ENCODE peak calls at places on chromosomes 11 and 22, in seven cellular contexts. One of them, this sample, is unnamed. For H3K36me3, the result is how much of the 10 kb centered on the place peaks cover.

GRCh38 chr11:95849087-95849825 is 59.0 kb downstream of the CEP57 start:
- DNase-seq in mammary epithelial cell: peak
- DNase-seq in adrenal gland: peak
- DNase-seq in cardiac muscle cell: peak
- DNase-seq in mesendoderm: peak
- DNase-seq in naive thymus-derived CD4-positive, alpha-beta T cell: no peak
- DNase-seq in OCI-LY7: peak
- DNase-seq in this sample: peak

GRCh38 chr11:31664129-31664528 is 147.0 kb downstream of the PAX6 start:
- DNase-seq in mammary epithelial cell: no peak
- DNase-seq in cardiac muscle cell: no peak
- DNase-seq in adrenal gland: no peak
- DNase-seq in naive thymus-derived CD4-positive, alpha-beta T cell: no peak
- DNase-seq in OCI-LY7: no peak
- DNase-seq in mesendoderm: no peak
- DNase-seq in this sample: no peak

GRCh38 chr22:36110306-36110791 is 50.2 kb downstream of the APOL3 start:
- DNase-seq in cardiac muscle cell: no peak
- DNase-seq in mammary epithelial cell: no peak
- DNase-seq in mesendoderm: peak
- DNase-seq in adrenal gland: no peak
- DNase-seq in OCI-LY7: no peak
- DNase-seq in naive thymus-derived CD4-positive, alpha-beta T cell: no peak
- DNase-seq in this sample: peak

GRCh38 chr11:125625225-125625593 is 246 bp downstream of the CHEK1 start:
- DNase-seq in mesendoderm: no peak
- DNase-seq in naive thymus-derived CD4-positive, alpha-beta T cell: no peak
- DNase-seq in OCI-LY7: no peak
- DNase-seq in cardiac muscle cell: no peak
- DNase-seq in adrenal gland: no peak
- DNase-seq in mammary epithelial cell: no peak
- DNase-seq in this sample: no peak

GRCh38 chr11:95884802-95885201 is 39.1 kb downstream of the MTMR2 start:
- DNase-seq in mammary epithelial cell: no peak
- DNase-seq in naive thymus-derived CD4-positive, alpha-beta T cell: no peak
- DNase-seq in adrenal gland: no peak
- DNase-seq in OCI-LY7: no peak
- DNase-seq in mesendoderm: no peak
- DNase-seq in cardiac muscle cell: no peak
- DNase-seq in this sample: no peak

GRCh38 chr11:34147581-34147980 is 42.2 kb downstream of the NAT10 start:
- DNase-seq in cardiac muscle cell: no peak
- DNase-seq in OCI-LY7: no peak
- DNase-seq in mesendoderm: no peak
- DNase-seq in naive thymus-derived CD4-positive, alpha-beta T cell: no peak
- DNase-seq in adrenal gland: no peak
- DNase-seq in mammary epithelial cell: no peak
- DNase-seq in this sample: no peak

GRCh38 chr11:30635401-30635989 is 49.3 kb upstream of the MPPED2 start:
- DNase-seq in naive thymus-derived CD4-positive, alpha-beta T cell: no peak
- DNase-seq in adrenal gland: no peak
- DNase-seq in OCI-LY7: no peak
- DNase-seq in mammary epithelial cell: no peak
- DNase-seq in mesendoderm: peak
- DNase-seq in cardiac muscle cell: peak
- DNase-seq in this sample: peak

GRCh38 chr11:25981998-25982397 is 349.9 kb upstream of the ANO3 start:
- DNase-seq in cardiac muscle cell: peak
- DNase-seq in mammary epithelial cell: peak
- DNase-seq in adrenal gland: no peak
- DNase-seq in OCI-LY7: peak
- DNase-seq in naive thymus-derived CD4-positive, alpha-beta T cell: no peak
- DNase-seq in mesendoderm: peak
- DNase-seq in this sample: peak

GRCh38 chr22:36816635-36817428 is at the start of gene PVALB:
- DNase-seq in cardiac muscle cell: peak
- DNase-seq in mesendoderm: peak
- DNase-seq in adrenal gland: peak
- DNase-seq in OCI-LY7: no peak
- DNase-seq in naive thymus-derived CD4-positive, alpha-beta T cell: peak
- DNase-seq in mammary epithelial cell: peak
- DNase-seq in this sample: peak

GRCh38 chr11:102449651-102450570 is 2.7 kb downstream of the TMEM123 start:
- DNase-seq in adrenal gland: no peak
- DNase-seq in naive thymus-derived CD4-positive, alpha-beta T cell: no peak
- DNase-seq in mammary epithelial cell: no peak
- DNase-seq in OCI-LY7: no peak
- DNase-seq in cardiac muscle cell: no peak
- DNase-seq in mesendoderm: no peak
- DNase-seq in this sample: no peak

GRCh38 chr11:122422707-122423106 is 232.8 kb upstream of the UBASH3B start:
- DNase-seq in mesendoderm: no peak
- DNase-seq in naive thymus-derived CD4-positive, alpha-beta T cell: no peak
- DNase-seq in OCI-LY7: no peak
- DNase-seq in adrenal gland: no peak
- DNase-seq in cardiac muscle cell: no peak
- DNase-seq in mammary epithelial cell: peak
- DNase-seq in this sample: no peak

GRCh38 chr22:35299217-35299716 is 427 bp upstream of the TOM1 start:
- DNase-seq in naive thymus-derived CD4-positive, alpha-beta T cell: no peak
- DNase-seq in adrenal gland: peak
- DNase-seq in mammary epithelial cell: no peak
- DNase-seq in mesendoderm: no peak
- DNase-seq in OCI-LY7: peak
- DNase-seq in cardiac muscle cell: no peak
- DNase-seq in this sample: no peak

GRCh38 chr11:134139303-134139872 is 70.5 kb downstream of the JAM3 start:
- DNase-seq in OCI-LY7: no peak
- DNase-seq in cardiac muscle cell: peak
- DNase-seq in naive thymus-derived CD4-positive, alpha-beta T cell: no peak
- DNase-seq in mammary epithelial cell: no peak
- DNase-seq in mesendoderm: no peak
- DNase-seq in adrenal gland: no peak
- DNase-seq in this sample: no peak

GRCh38 chr11:124069429-124070401 is 28.6 kb upstream of the OR10G7 start:
- DNase-seq in naive thymus-derived CD4-positive, alpha-beta T cell: peak
- DNase-seq in mesendoderm: peak
- DNase-seq in OCI-LY7: peak
- DNase-seq in mammary epithelial cell: peak
- DNase-seq in cardiac muscle cell: peak
- DNase-seq in adrenal gland: peak
- DNase-seq in this sample: peak

GRCh38 chr11:57477507-57478189 is 17.3 kb downstream of the RTN4RL2 start:
- DNase-seq in mesendoderm: no peak
- DNase-seq in OCI-LY7: no peak
- DNase-seq in adrenal gland: no peak
- DNase-seq in cardiac muscle cell: no peak
- DNase-seq in naive thymus-derived CD4-positive, alpha-beta T cell: no peak
- DNase-seq in mammary epithelial cell: no peak
- DNase-seq in this sample: no peak

GRCh38 chr22:30857791-30858190 is 110.8 kb downstream of the MORC2 start:
- DNase-seq in OCI-LY7: no peak
- DNase-seq in mesendoderm: no peak
- DNase-seq in cardiac muscle cell: no peak
- DNase-seq in adrenal gland: no peak
- DNase-seq in mammary epithelial cell: no peak
- DNase-seq in naive thymus-derived CD4-positive, alpha-beta T cell: no peak
- DNase-seq in this sample: no peak

GRCh38 chr11:60265373-60266214 is 14.9 kb upstream of the MS4A4A start:
- DNase-seq in OCI-LY7: peak
- DNase-seq in cardiac muscle cell: peak
- DNase-seq in adrenal gland: no peak
- DNase-seq in mammary epithelial cell: peak
- DNase-seq in mesendoderm: peak
- DNase-seq in naive thymus-derived CD4-positive, alpha-beta T cell: no peak
- DNase-seq in this sample: peak

GRCh38 chr11:126951465-126951864 is 49.1 kb downstream of the KIRREL3 start:
- DNase-seq in cardiac muscle cell: no peak
- DNase-seq in naive thymus-derived CD4-positive, alpha-beta T cell: no peak
- DNase-seq in mesendoderm: no peak
- DNase-seq in adrenal gland: no peak
- DNase-seq in OCI-LY7: no peak
- DNase-seq in mammary epithelial cell: no peak
- DNase-seq in this sample: no peak

GRCh38 chr22:28992565-28993326 is 68.9 kb downstream of the C22orf31 start:
- DNase-seq in mesendoderm: no peak
- DNase-seq in adrenal gland: no peak
- DNase-seq in naive thymus-derived CD4-positive, alpha-beta T cell: no peak
- DNase-seq in mammary epithelial cell: no peak
- DNase-seq in cardiac muscle cell: no peak
- DNase-seq in OCI-LY7: no peak
- DNase-seq in this sample: peak

GRCh38 chr22:41178425-41178975 is 26.6 kb upstream of the L3MBTL2 start:
- DNase-seq in OCI-LY7: no peak
- DNase-seq in mesendoderm: no peak
- DNase-seq in naive thymus-derived CD4-positive, alpha-beta T cell: no peak
- DNase-seq in adrenal gland: no peak
- DNase-seq in mammary epithelial cell: no peak
- DNase-seq in cardiac muscle cell: no peak
- DNase-seq in this sample: no peak

GRCh38 chr22:20437253-20438065 is at the start of gene SCARF2:
- DNase-seq in cardiac muscle cell: peak
- DNase-seq in mesendoderm: peak
- DNase-seq in adrenal gland: no peak
- DNase-seq in mammary epithelial cell: no peak
- DNase-seq in OCI-LY7: no peak
- DNase-seq in naive thymus-derived CD4-positive, alpha-beta T cell: no peak
- DNase-seq in this sample: peak

GRCh38 chr11:119647254-119647653 is 81.7 kb downstream of the NECTIN1 start:
- DNase-seq in OCI-LY7: no peak
- DNase-seq in mesendoderm: peak
- DNase-seq in adrenal gland: no peak
- DNase-seq in naive thymus-derived CD4-positive, alpha-beta T cell: no peak
- DNase-seq in cardiac muscle cell: no peak
- DNase-seq in mammary epithelial cell: no peak
- DNase-seq in this sample: no peak

GRCh38 chr11:119644502-119644901 is 84.5 kb downstream of the NECTIN1 start:
- DNase-seq in mammary epithelial cell: no peak
- DNase-seq in mesendoderm: no peak
- DNase-seq in cardiac muscle cell: no peak
- DNase-seq in naive thymus-derived CD4-positive, alpha-beta T cell: no peak
- DNase-seq in OCI-LY7: no peak
- DNase-seq in adrenal gland: no peak
- DNase-seq in this sample: no peak

GRCh38 chr11:119643878-119644225 is 85.1 kb downstream of the NECTIN1 start:
- DNase-seq in mammary epithelial cell: no peak
- DNase-seq in OCI-LY7: no peak
- DNase-seq in naive thymus-derived CD4-positive, alpha-beta T cell: no peak
- DNase-seq in mesendoderm: no peak
- DNase-seq in cardiac muscle cell: no peak
- DNase-seq in adrenal gland: no peak
- DNase-seq in this sample: no peak

GRCh38 chr11:119643212-119643877 is 85.7 kb downstream of the NECTIN1 start:
- DNase-seq in OCI-LY7: no peak
- DNase-seq in naive thymus-derived CD4-positive, alpha-beta T cell: no peak
- DNase-seq in adrenal gland: no peak
- DNase-seq in mammary epithelial cell: no peak
- DNase-seq in mesendoderm: no peak
- DNase-seq in cardiac muscle cell: no peak
- DNase-seq in this sample: peak

DNA sequence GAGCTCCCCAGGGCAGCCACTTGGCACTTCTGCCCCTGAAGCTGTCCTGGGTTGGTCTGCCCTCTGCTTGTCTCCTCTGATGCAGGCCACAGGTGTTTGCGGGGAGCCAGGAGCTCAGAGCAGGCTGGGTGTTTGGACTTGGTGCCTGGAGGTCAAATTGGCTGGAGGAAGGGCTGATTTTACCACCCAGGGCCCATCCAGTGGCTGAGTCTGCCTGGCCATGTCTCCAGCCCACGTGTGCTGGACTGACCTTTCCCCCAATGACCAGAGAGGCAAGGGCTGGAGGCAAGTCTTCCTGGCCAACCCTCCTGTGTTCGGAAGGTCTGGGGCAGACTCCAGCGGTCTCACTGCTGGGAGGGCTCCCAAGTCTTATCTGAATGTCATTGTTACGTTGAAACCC is 84.0 kb downstream of the NECTIN1 start:
- DNase-seq in adrenal gland: no peak
- DNase-seq in mesendoderm: no peak
- DNase-seq in naive thymus-derived CD4-positive, alpha-beta T cell: no peak
- DNase-seq in mammary epithelial cell: no peak
- DNase-seq in cardiac muscle cell: no peak
- DNase-seq in OCI-LY7: no peak
- DNase-seq in this sample: no peak
- H3K36me3 ChIP-seq in adrenal gland: under half
- H3K36me3 ChIP-seq in mesendoderm: under half
- H3K36me3 ChIP-seq in naive thymus-derived CD4-positive, alpha-beta T cell: under half
- H3K36me3 ChIP-seq in mammary epithelial cell: under half
- H3K36me3 ChIP-seq in cardiac muscle cell: under half
- H3K36me3 ChIP-seq in OCI-LY7: under half
- H3K36me3 ChIP-seq in this sample: under half

DNA sequence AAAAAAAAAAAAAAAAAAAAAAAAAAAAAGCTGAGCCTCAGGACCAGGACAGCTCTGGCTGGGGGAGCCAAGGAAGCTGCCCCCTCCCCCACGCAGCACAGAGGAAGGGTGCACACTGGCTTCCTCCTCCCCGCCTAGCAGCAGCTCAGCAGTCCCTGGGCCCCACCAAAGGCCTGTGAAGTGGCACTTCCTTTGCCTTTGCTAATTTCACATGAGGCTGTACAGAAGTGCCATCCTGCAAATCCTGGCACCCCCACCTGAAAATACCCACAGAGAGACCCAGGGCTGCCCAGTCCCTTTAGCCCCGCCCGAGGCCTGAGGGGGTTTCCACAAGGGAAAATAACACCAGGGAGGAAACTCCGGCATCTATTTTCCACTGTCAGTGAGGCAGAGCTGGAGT is 3.9 kb downstream of the RHOG start:
- DNase-seq in cardiac muscle cell: no peak
- DNase-seq in OCI-LY7: peak
- DNase-seq in naive thymus-derived CD4-positive, alpha-beta T cell: peak
- DNase-seq in mesendoderm: no peak
- DNase-seq in mammary epithelial cell: no peak
- DNase-seq in adrenal gland: peak
- DNase-seq in this sample: no peak
- H3K4me3 ChIP-seq in cardiac muscle cell: no peak
- H3K4me3 ChIP-seq in OCI-LY7: peak
- H3K4me3 ChIP-seq in naive thymus-derived CD4-positive, alpha-beta T cell: peak
- H3K4me3 ChIP-seq in mesendoderm: no peak
- H3K4me3 ChIP-seq in mammary epithelial cell: no peak
- H3K4me3 ChIP-seq in adrenal gland: no peak
- H3K4me3 ChIP-seq in this sample: no peak

GRCh38 chr22:22032906-22033802 is 50.6 kb upstream of the TOP3B start:
- DNase-seq in adrenal gland: no peak
- DNase-seq in mesendoderm: no peak
- DNase-seq in cardiac muscle cell: no peak
- DNase-seq in mammary epithelial cell: no peak
- DNase-seq in OCI-LY7: no peak
- DNase-seq in naive thymus-derived CD4-positive, alpha-beta T cell: no peak
- DNase-seq in this sample: no peak
- H3K27ac ChIP-seq in adrenal gland: no peak
- H3K27ac ChIP-seq in mesendoderm: no peak
- H3K27ac ChIP-seq in cardiac muscle cell: no peak
- H3K27ac ChIP-seq in mammary epithelial cell: no peak
- H3K27ac ChIP-seq in OCI-LY7: peak
- H3K27ac ChIP-seq in naive thymus-derived CD4-positive, alpha-beta T cell: no peak
- H3K27ac ChIP-seq in this sample: no peak

DNA sequence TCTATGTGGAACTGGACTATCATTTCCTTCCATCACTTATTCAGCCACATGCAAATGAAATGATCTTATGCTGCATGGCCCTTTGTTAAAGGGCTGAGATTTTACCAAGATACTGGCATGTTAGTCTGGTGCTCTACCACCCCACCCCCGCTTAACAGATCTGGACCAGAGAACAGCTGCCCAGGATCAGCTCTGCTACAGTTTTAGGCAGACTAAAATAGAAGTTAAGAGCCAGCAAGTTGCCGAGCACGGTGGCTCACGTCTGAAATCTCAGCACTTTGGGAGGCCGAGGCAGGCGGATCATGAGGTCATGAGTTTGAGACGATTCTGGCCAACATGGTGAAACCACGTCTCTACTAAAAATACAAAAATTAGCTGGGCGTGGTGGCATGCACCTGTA is 4.6 kb downstream of the DDB1 start:
- DNase-seq in mesendoderm: no peak
- DNase-seq in OCI-LY7: no peak
- DNase-seq in mammary epithelial cell: no peak
- DNase-seq in naive thymus-derived CD4-positive, alpha-beta T cell: no peak
- DNase-seq in adrenal gland: no peak
- DNase-seq in cardiac muscle cell: no peak
- DNase-seq in this sample: no peak
- H3K36me3 ChIP-seq in mesendoderm: under half
- H3K36me3 ChIP-seq in OCI-LY7: half or more
- H3K36me3 ChIP-seq in mammary epithelial cell: under half
- H3K36me3 ChIP-seq in naive thymus-derived CD4-positive, alpha-beta T cell: under half
- H3K36me3 ChIP-seq in adrenal gland: half or more
- H3K36me3 ChIP-seq in cardiac muscle cell: under half
- H3K36me3 ChIP-seq in this sample: half or more